ENCODE peak calls at places on chromosome 12, in six cellular contexts. W is HT1080; S is activated T-helper 1 cell treated with anti-CD3 and anti-CD28 coated beads, Interleukin-12 subunit alpha, Interleukin-12 subunit beta, Interleukin-2, Interleukin-4 antibody, amounts not matched to agents 30 ng/mL and 10 ng/mL and 1 ng/mL, durations not matched to agents 14 hours and 24 hours and 36 hours; G is left ventricle myocardium inferior; K is AG08395; E is HuH-7. L is an unnamed sample.

GRCh38 chr12:50174971-50175715 is 8.0 kb upstream of the CERS5 start:
- DNase-seq in K (peak), W (peak), E (peak), S (no peak), G (no peak), L (no peak)

GRCh38 chr12:132665149-132665491 is 22.0 kb downstream of the POLE start:
- DNase-seq in K (no peak), G (no peak), S (no peak), E (no peak), W (no peak), L (no peak)

GRCh38 chr12:130872179-130873096 is 572 bp downstream of the RAN start:
- DNase-seq in S (peak), W (no peak), G (peak), E (no peak), K (peak), L (no peak)

GRCh38 chr12:55142896-55143870 is 17.0 kb downstream of the OR9K2 start:
- DNase-seq in K (peak), S (peak), W (peak), E (peak), G (no peak), L (peak)

GRCh38 chr12:93684716-93685115 is 7.5 kb downstream of the CRADD start:
- DNase-seq in E (no peak), S (no peak), K (peak), W (no peak), G (no peak), L (no peak)

GRCh38 chr12:57182918-57183575 is 33.5 kb upstream of the NXPH4 start:
- DNase-seq in G (peak), W (peak), S (peak), E (peak), K (peak), L (peak)

GRCh38 chr12:65168606-65169310 is 625 bp upstream of the LEMD3 start:
- DNase-seq in W (no peak), S (no peak), K (no peak), E (no peak), G (no peak), L (no peak)

GRCh38 chr12:18472304-18472703 is 211.0 kb downstream of the PIK3C2G start:
- DNase-seq in K (no peak), S (no peak), W (no peak), E (no peak), G (no peak), L (no peak)

GRCh38 chr12:113462117-113462774 is 9.4 kb downstream of the LHX5 start:
- DNase-seq in G (peak), W (peak), E (peak), K (peak), S (peak), L (peak)

GRCh38 chr12:11648514-11649412 is 711 bp upstream of the ETV6 start:
- DNase-seq in K (peak), W (peak), E (peak), S (peak), G (peak), L (peak)

GRCh38 chr12:52912711-52913423 is 8.0 kb upstream of the KRT8 start:
- DNase-seq in E (no peak), S (no peak), G (no peak), K (no peak), W (no peak), L (no peak)

GRCh38 chr12:46562625-46563228 is 190.2 kb upstream of the SLC38A2 start:
- DNase-seq in W (peak), E (no peak), G (no peak), K (peak), S (no peak), L (no peak)

GRCh38 chr12:96416033-96416790 is 16.0 kb upstream of the CDK17 start:
- DNase-seq in W (peak), E (peak), S (no peak), K (peak), G (no peak), L (no peak)

GRCh38 chr12:78571953-78572352 is 292.6 kb upstream of the SYT1 start:
- DNase-seq in W (peak), G (no peak), K (no peak), E (no peak), S (no peak), L (no peak)

GRCh38 chr12:21773263-21773741 is 1.2 kb downstream of the KCNJ8 start:
- DNase-seq in S (no peak), K (no peak), W (no peak), E (peak), G (peak), L (peak)

L was measured in mucosa of gallbladder.